ENCODE peak calls at places on chromosomes 12 and 14, in eight cellular contexts. One of them, this sample, is unnamed.
A peak's percentile ranks its signal among the peaks of the same experiment; 100 is the strongest.

GRCh38 chr14:90553921-90554336 is 157.1 kb downstream of the CALM1 start:
- DNase-seq in upper lobe of right lung: no peak
- DNase-seq in body of pancreas: no peak
- DNase-seq in RWPE2: no peak
- DNase-seq in aorta: no peak
- DNase-seq in Peyer's patch: no peak
- DNase-seq in breast epithelium: no peak
- DNase-seq in brain microvascular endothelial cell: no peak
- DNase-seq in this sample: no peak

GRCh38 chr14:75046899-75047298 is 4.4 kb downstream of the MLH3 start:
- DNase-seq in upper lobe of right lung: no peak
- DNase-seq in body of pancreas: no peak
- DNase-seq in RWPE2: no peak
- DNase-seq in aorta: no peak
- DNase-seq in Peyer's patch: no peak
- DNase-seq in breast epithelium: no peak
- DNase-seq in brain microvascular endothelial cell: no peak
- DNase-seq in this sample: no peak

GRCh38 chr12:102891756-102892155 is 25.3 kb downstream of the PAH start:
- DNase-seq in upper lobe of right lung: no peak
- DNase-seq in body of pancreas: no peak
- DNase-seq in RWPE2: no peak
- DNase-seq in aorta: no peak
- DNase-seq in Peyer's patch: no peak
- DNase-seq in breast epithelium: no peak
- DNase-seq in brain microvascular endothelial cell: no peak
- DNase-seq in this sample: no peak

GRCh38 chr12:14853966-14854365 is 10.6 kb upstream of the ART4 start:
- DNase-seq in upper lobe of right lung: no peak
- DNase-seq in body of pancreas: no peak
- DNase-seq in RWPE2: no peak
- DNase-seq in aorta: no peak
- DNase-seq in Peyer's patch: no peak
- DNase-seq in breast epithelium: no peak
- DNase-seq in brain microvascular endothelial cell: no peak
- DNase-seq in this sample: no peak

GRCh38 chr12:24600559-24600958 is 348.3 kb downstream of the BCAT1 start:
- DNase-seq in upper lobe of right lung: no peak
- DNase-seq in body of pancreas: no peak
- DNase-seq in RWPE2: no peak
- DNase-seq in aorta: no peak
- DNase-seq in Peyer's patch: no peak
- DNase-seq in breast epithelium: no peak
- DNase-seq in brain microvascular endothelial cell: no peak
- DNase-seq in this sample: no peak

GRCh38 chr14:96501383-96501745 is 818 bp upstream of the PAPOLA start:
- DNase-seq in upper lobe of right lung: no peak
- DNase-seq in body of pancreas: no peak
- DNase-seq in RWPE2: no peak
- DNase-seq in aorta: no peak
- DNase-seq in Peyer's patch: no peak
- DNase-seq in breast epithelium: no peak
- DNase-seq in brain microvascular endothelial cell: peak; percentile 0
- DNase-seq in this sample: no peak

GRCh38 chr12:52358575-52359350 is 8.5 kb downstream of the KRT85 start:
- DNase-seq in upper lobe of right lung: no peak
- DNase-seq in body of pancreas: no peak
- DNase-seq in RWPE2: no peak
- DNase-seq in aorta: no peak
- DNase-seq in Peyer's patch: no peak
- DNase-seq in breast epithelium: peak; percentile 45
- DNase-seq in brain microvascular endothelial cell: no peak
- DNase-seq in this sample: no peak

GRCh38 chr12:60819794-60820193 is 1224.0 kb downstream of the SLC16A7 start:
- DNase-seq in upper lobe of right lung: no peak
- DNase-seq in body of pancreas: no peak
- DNase-seq in RWPE2: no peak
- DNase-seq in aorta: no peak
- DNase-seq in Peyer's patch: no peak
- DNase-seq in breast epithelium: no peak
- DNase-seq in brain microvascular endothelial cell: no peak
- DNase-seq in this sample: no peak

GRCh38 chr12:55712700-55713415 is 3.0 kb upstream of the BLOC1S1 start:
- DNase-seq in upper lobe of right lung: no peak
- DNase-seq in body of pancreas: no peak
- DNase-seq in RWPE2: no peak
- DNase-seq in aorta: peak; percentile 17
- DNase-seq in Peyer's patch: no peak
- DNase-seq in breast epithelium: no peak
- DNase-seq in brain microvascular endothelial cell: no peak
- DNase-seq in this sample: no peak

GRCh38 chr14:22388669-22389625 is 200.1 kb downstream of the DAD1 start:
- DNase-seq in upper lobe of right lung: no peak
- DNase-seq in body of pancreas: no peak
- DNase-seq in RWPE2: no peak
- DNase-seq in aorta: no peak
- DNase-seq in Peyer's patch: no peak
- DNase-seq in breast epithelium: no peak
- DNase-seq in brain microvascular endothelial cell: peak; percentile 69
- DNase-seq in this sample: no peak

GRCh38 chr12:58105225-58106119 is 164.1 kb downstream of the ATP23 start:
- DNase-seq in upper lobe of right lung: no peak
- DNase-seq in body of pancreas: no peak
- DNase-seq in RWPE2: no peak
- DNase-seq in aorta: no peak
- DNase-seq in Peyer's patch: no peak
- DNase-seq in breast epithelium: no peak
- DNase-seq in brain microvascular endothelial cell: peak; percentile 14
- DNase-seq in this sample: no peak

GRCh38 chr12:132281021-132281420 is 48.4 kb downstream of the GALNT9 start:
- DNase-seq in upper lobe of right lung: no peak
- DNase-seq in body of pancreas: no peak
- DNase-seq in RWPE2: no peak
- DNase-seq in aorta: no peak
- DNase-seq in Peyer's patch: no peak
- DNase-seq in breast epithelium: no peak
- DNase-seq in brain microvascular endothelial cell: no peak
- DNase-seq in this sample: no peak

GRCh38 chr12:121800694-121801600 is 2.9 kb upstream of the SETD1B start:
- DNase-seq in upper lobe of right lung: peak; percentile 86
- DNase-seq in body of pancreas: peak; percentile 86
- DNase-seq in RWPE2: peak; percentile 76
- DNase-seq in aorta: peak; percentile 89
- DNase-seq in Peyer's patch: peak; percentile 90
- DNase-seq in breast epithelium: peak; percentile 84
- DNase-seq in brain microvascular endothelial cell: peak; percentile 70
- DNase-seq in this sample: peak; percentile 60

GRCh38 chr12:12684375-12685106 is 11.4 kb downstream of the GPR19 start:
- DNase-seq in upper lobe of right lung: no peak
- DNase-seq in body of pancreas: peak; percentile 23
- DNase-seq in RWPE2: no peak
- DNase-seq in aorta: peak; percentile 55
- DNase-seq in Peyer's patch: no peak
- DNase-seq in breast epithelium: no peak
- DNase-seq in brain microvascular endothelial cell: peak; percentile 37
- DNase-seq in this sample: peak; percentile 62
- H3K27ac ChIP-seq in upper lobe of right lung: no peak overlapping the region
- H3K27ac ChIP-seq in body of pancreas: no peak overlapping the region
- H3K27ac ChIP-seq in RWPE2: no peak overlapping the region
- H3K27ac ChIP-seq in aorta: no peak overlapping the region
- H3K27ac ChIP-seq in Peyer's patch: no peak overlapping the region
- H3K27ac ChIP-seq in breast epithelium: no peak overlapping the region
- H3K27ac ChIP-seq in brain microvascular endothelial cell: no peak overlapping the region
- H3K27ac ChIP-seq in this sample: peak overlapping the region; percentile 11

DNA sequence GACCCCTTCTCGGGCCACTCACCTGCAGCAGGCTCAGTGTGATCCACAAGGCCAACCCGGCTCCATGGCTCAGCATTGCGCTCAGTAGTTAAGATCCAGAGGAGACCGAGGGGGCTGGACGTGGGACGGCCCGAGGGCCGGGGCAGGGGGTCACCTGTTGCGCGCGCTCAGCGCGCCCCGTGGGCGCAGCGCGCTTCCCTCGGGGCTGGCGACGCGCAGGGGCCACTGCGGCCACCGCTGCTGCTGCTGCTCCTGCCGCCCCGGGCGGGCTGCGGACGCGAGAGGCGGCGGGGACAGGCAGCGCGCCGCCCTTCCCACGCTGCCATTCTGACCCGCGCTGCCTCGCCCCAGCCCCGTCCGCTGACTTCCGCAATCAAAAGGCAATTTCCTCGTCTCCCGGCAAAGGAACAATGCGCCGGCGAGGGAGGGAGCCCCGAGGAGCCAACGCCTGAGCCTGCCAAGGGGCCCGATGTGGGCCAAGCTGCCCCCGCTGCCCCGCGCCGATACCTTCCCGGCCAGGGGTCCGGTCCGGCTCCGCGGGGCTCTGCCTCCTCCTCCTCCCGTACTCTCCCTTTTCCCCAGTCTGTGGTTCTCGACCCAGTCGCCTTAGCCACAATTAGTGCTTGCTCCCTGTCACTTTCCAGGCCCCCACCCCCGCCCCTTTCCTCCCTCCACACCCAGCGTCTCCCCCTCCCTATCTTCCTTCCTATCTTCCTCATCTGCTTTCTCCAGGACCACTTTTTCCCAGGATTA is 27.3 kb downstream of the PTPRB start:
- DNase-seq in upper lobe of right lung: peak; percentile 74
- DNase-seq in body of pancreas: peak; percentile 31
- DNase-seq in RWPE2: no peak
- DNase-seq in aorta: peak; percentile 66
- DNase-seq in Peyer's patch: peak; percentile 78
- DNase-seq in breast epithelium: no peak
- DNase-seq in brain microvascular endothelial cell: no peak
- DNase-seq in this sample: no peak
- H3K27ac ChIP-seq in upper lobe of right lung: peak overlapping the region; percentile 73
- H3K27ac ChIP-seq in body of pancreas: no peak overlapping the region
- H3K27ac ChIP-seq in RWPE2: no peak overlapping the region
- H3K27ac ChIP-seq in aorta: no peak overlapping the region
- H3K27ac ChIP-seq in Peyer's patch: peak overlapping the region; percentile 24
- H3K27ac ChIP-seq in breast epithelium: peak overlapping the region; percentile 37
- H3K27ac ChIP-seq in brain microvascular endothelial cell: no peak overlapping the region
- H3K27ac ChIP-seq in this sample: no peak overlapping the region

DNA sequence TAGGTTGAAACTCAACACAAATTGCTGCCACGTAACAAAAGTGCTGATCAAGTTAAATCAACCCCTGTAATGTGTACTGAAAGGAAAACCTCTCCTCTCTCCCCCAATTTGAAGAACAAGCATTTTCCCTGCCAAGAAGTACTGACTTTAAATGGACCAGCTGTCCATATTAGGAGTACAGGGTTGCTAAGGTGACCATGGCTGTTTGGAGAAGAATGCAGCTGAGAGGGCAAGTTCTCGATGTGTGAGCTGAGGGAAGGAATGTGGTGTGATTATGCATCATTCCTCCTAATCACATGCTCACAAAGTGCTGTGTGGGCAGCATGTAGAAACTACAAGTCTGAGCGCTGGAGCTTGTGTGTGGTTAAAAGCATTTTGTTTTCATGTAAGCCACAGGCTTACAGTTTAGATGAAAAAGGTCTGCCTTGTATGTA is 50.9 kb upstream of the CCT2 start:
- DNase-seq in upper lobe of right lung: no peak
- DNase-seq in body of pancreas: peak; percentile 24
- DNase-seq in RWPE2: peak; percentile 69
- DNase-seq in aorta: peak; percentile 82
- DNase-seq in Peyer's patch: no peak
- DNase-seq in breast epithelium: no peak
- DNase-seq in brain microvascular endothelial cell: peak; percentile 99
- DNase-seq in this sample: peak; percentile 13
- H3K27ac ChIP-seq in upper lobe of right lung: peak overlapping the region; percentile 78
- H3K27ac ChIP-seq in body of pancreas: no peak overlapping the region
- H3K27ac ChIP-seq in RWPE2: peak overlapping the region; percentile 42
- H3K27ac ChIP-seq in aorta: no peak overlapping the region
- H3K27ac ChIP-seq in Peyer's patch: peak overlapping the region; percentile 53
- H3K27ac ChIP-seq in breast epithelium: peak overlapping the region; percentile 83
- H3K27ac ChIP-seq in brain microvascular endothelial cell: peak overlapping the region; percentile 84
- H3K27ac ChIP-seq in this sample: peak overlapping the region; percentile 55

DNA sequence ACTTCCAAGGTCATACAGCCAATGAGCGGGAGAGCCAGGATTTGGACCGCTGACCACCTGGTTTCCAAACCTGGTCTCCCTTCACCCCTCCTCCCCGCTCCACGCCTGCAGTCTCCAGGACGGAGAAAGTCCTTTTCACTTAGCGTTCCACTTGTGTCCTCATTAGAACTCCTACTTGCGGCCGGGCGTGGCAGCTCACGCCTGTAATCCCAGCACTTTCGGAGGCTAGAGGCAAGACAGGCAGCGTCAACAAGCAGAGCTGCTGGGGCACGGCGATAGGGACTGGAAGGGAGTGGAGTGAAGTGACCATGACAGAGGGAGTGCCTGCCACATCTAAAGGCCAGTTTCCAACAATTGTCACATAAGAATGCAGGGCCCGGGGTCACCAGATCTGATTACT is 132.5 kb upstream of the NCOR2 start:
- DNase-seq in upper lobe of right lung: peak; percentile 88
- DNase-seq in body of pancreas: no peak
- DNase-seq in RWPE2: no peak
- DNase-seq in aorta: no peak
- DNase-seq in Peyer's patch: no peak
- DNase-seq in breast epithelium: no peak
- DNase-seq in brain microvascular endothelial cell: no peak
- DNase-seq in this sample: no peak
- H3K27ac ChIP-seq in upper lobe of right lung: peak overlapping the region; percentile 84
- H3K27ac ChIP-seq in body of pancreas: no peak overlapping the region
- H3K27ac ChIP-seq in RWPE2: no peak overlapping the region
- H3K27ac ChIP-seq in aorta: no peak overlapping the region
- H3K27ac ChIP-seq in Peyer's patch: no peak overlapping the region
- H3K27ac ChIP-seq in breast epithelium: no peak overlapping the region
- H3K27ac ChIP-seq in brain microvascular endothelial cell: no peak overlapping the region
- H3K27ac ChIP-seq in this sample: no peak overlapping the region

DNA sequence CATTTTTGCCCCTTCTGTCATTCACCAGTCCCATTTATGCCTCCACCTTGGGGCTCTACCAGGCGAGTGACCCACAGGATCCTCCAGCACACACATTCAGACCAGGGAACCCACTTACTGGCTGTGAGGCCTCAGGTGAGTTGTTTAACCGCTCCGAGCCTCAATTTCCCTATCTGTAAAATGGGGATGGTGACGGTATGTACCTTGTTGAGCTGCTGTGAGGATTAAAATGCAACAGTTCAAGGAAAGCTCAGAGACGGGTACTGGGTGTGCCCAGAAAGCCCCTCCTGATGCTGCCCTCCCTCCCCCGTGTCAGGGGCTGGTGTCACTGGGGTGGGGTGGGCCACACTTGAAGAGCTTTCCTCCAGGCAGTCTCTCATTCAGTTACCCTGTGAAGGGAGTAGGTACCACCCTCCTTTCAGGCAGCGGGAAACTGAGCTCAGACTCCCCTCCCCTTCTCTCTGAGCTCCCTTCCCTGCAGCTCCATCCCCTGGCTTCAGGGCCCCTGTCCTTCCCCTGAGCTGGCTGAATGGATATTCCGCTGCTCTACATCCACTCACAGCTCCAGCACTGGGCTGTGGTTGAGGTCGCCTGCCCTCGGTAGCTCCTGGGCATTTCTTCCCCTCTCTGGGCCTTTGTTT is 1.4 kb upstream of the SERPINA1 start:
- DNase-seq in upper lobe of right lung: no peak
- DNase-seq in body of pancreas: no peak
- DNase-seq in RWPE2: no peak
- DNase-seq in aorta: no peak
- DNase-seq in Peyer's patch: no peak
- DNase-seq in breast epithelium: no peak
- DNase-seq in brain microvascular endothelial cell: no peak
- DNase-seq in this sample: no peak
- H3K27ac ChIP-seq in upper lobe of right lung: peak overlapping the region; percentile 81
- H3K27ac ChIP-seq in body of pancreas: peak overlapping the region; percentile 32
- H3K27ac ChIP-seq in RWPE2: peak overlapping the region; percentile 71
- H3K27ac ChIP-seq in aorta: no peak overlapping the region
- H3K27ac ChIP-seq in Peyer's patch: peak overlapping the region; percentile 82
- H3K27ac ChIP-seq in breast epithelium: no peak overlapping the region
- H3K27ac ChIP-seq in brain microvascular endothelial cell: no peak overlapping the region
- H3K27ac ChIP-seq in this sample: peak overlapping the region; percentile 61

This sample was measured in substantia nigra.